ENCODE peak calls at places on chromosomes 4 and X, in nine cellular contexts. X is sigmoid colon, J is GM23338, D is ovary, F is pancreas, Y is suprapubic skin, Q is colonic mucosa, M is mucosa of descending colon, A is ascending aorta. G is an unnamed sample.
A peak's percentile ranks its signal among the peaks of the same experiment; 100 is the strongest.

GRCh38 chr4:113179996-113180395 is 130.5 kb downstream of the ANK2 start:
- DNase-seq in M (no peak), F (no peak), D (no peak), Y (no peak), Q (no peak), X (no peak), A (no peak), J (no peak), G (peak; percentile 16)

GRCh38 chr4:71267244-71267643 is 71.6 kb upstream of the SLC4A4 start:
- DNase-seq in Q (no peak), D (no peak), X (no peak), J (no peak), M (no peak), A (no peak), Y (no peak), F (no peak), G (no peak)

GRCh38 chr4:158190736-158191135 is 17.9 kb upstream of the GASK1B start:
- DNase-seq in M (no peak), J (no peak), Q (no peak), D (no peak), A (no peak), F (no peak), Y (no peak), X (no peak), G (no peak)

GRCh38 chrX:130874751-130875150 is 28.3 kb downstream of the ENOX2 start:
- DNase-seq in M (no peak), Y (no peak), J (no peak), D (no peak), Q (no peak), F (no peak), X (no peak), A (no peak), G (no peak)

GRCh38 chr4:54898163-54898562 is 227.2 kb downstream of the KDR start:
- DNase-seq in X (no peak), D (no peak), A (no peak), M (no peak), Y (no peak), J (no peak), Q (no peak), F (no peak), G (no peak)

GRCh38 chrX:115322375-115322774 is 32.9 kb downstream of the LUZP4 start:
- DNase-seq in D (no peak), Y (no peak), A (no peak), M (no peak), X (no peak), J (no peak), Q (no peak), F (no peak), G (no peak)

GRCh38 chr4:2461246-2461960 is 7.5 kb upstream of the RNF4 start:
- DNase-seq in F (no peak), J (no peak), D (no peak), M (no peak), Q (no peak), A (no peak), X (no peak), Y (no peak), G (no peak)

GRCh38 chr4:6929339-6929734 is 19.7 kb downstream of the TBC1D14 start:
- DNase-seq in Q (peak; percentile 44), M (no peak), A (no peak), D (no peak), J (no peak), Y (no peak), X (no peak), F (no peak), G (no peak)

GRCh38 chr4:186946682-186947294 is 223.1 kb upstream of the FAT1 start:
- DNase-seq in J (peak; percentile 73), Q (peak; percentile 75), F (peak; percentile 75), Y (no peak), A (no peak), M (peak; percentile 82), D (no peak), X (no peak), G (peak; percentile 38)

GRCh38 chrX:155888139-155888538 is 7.0 kb downstream of the VAMP7 start:
- DNase-seq in Y (no peak), M (no peak), A (no peak), F (no peak), X (no peak), D (no peak), J (peak; percentile 7), Q (no peak), G (peak; percentile 75)

GRCh38 chrX:116490091-116490490 is 27.3 kb upstream of the CT83 start:
- DNase-seq in Y (no peak), J (no peak), A (no peak), Q (no peak), X (no peak), M (no peak), F (no peak), D (no peak), G (peak; percentile 11)

GRCh38 chr4:108484187-108484586 is 136.2 kb upstream of the RPL34 start:
- DNase-seq in A (no peak), Y (no peak), J (no peak), M (no peak), D (no peak), X (no peak), Q (no peak), F (no peak), G (peak; percentile 15)

GRCh38 chr4:75924309-75924708 is 16.5 kb downstream of the NAAA start:
- DNase-seq in F (no peak), D (no peak), J (no peak), M (no peak), X (no peak), Q (no peak), A (no peak), Y (no peak), G (no peak)

GRCh38 chr4:177293208-177294018 is 16.3 kb upstream of the NEIL3 start:
- DNase-seq in D (no peak), Y (no peak), A (no peak), M (no peak), X (no peak), F (no peak), Q (no peak), J (no peak), G (no peak)

GRCh38 chr4:163331629-163332360 is 601 bp downstream of the NPY1R start:
- DNase-seq in Q (no peak), F (peak; percentile 20), J (peak; percentile 68), A (no peak), X (no peak), D (peak; percentile 40), M (peak; percentile 60), Y (no peak), G (no peak)

GRCh38 chr4:80185787-80186548 is 11.3 kb upstream of the PRDM8 start:
- DNase-seq in Y (no peak), D (peak; percentile 44), M (no peak), F (no peak), A (no peak), J (peak; percentile 26), X (peak; percentile 72), Q (no peak), G (no peak)

GRCh38 chr4:80186666-80187065 is 10.6 kb upstream of the PRDM8 start:
- DNase-seq in Q (no peak), D (no peak), X (no peak), J (no peak), A (no peak), F (no peak), M (no peak), Y (no peak), G (no peak)

GRCh38 chr4:80184053-80184790 is 13.1 kb upstream of the PRDM8 start:
- DNase-seq in D (peak; percentile 96), X (peak; percentile 95), Q (peak; percentile 91), M (peak; percentile 91), Y (peak; percentile 91), J (peak; percentile 93), F (peak; percentile 77), A (no peak), G (peak; percentile 62)

GRCh38 chr4:80183196-80184052 is 13.9 kb upstream of the PRDM8 start:
- DNase-seq in J (peak; percentile 35), Y (no peak), D (peak; percentile 75), F (no peak), A (no peak), Q (no peak), X (peak; percentile 83), M (peak; percentile 50), G (no peak)

GRCh38 chr4:80184791-80185756 is 12.2 kb upstream of the PRDM8 start:
- DNase-seq in A (no peak), Y (no peak), Q (no peak), J (peak; percentile 70), D (peak; percentile 54), M (no peak), X (peak; percentile 76), F (no peak), G (no peak)
- H3K4me3 ChIP-seq in A (peak overlapping the region; percentile 67), Y (peak overlapping the region; percentile 62), Q (peak overlapping the region; percentile 39), J (peak overlapping the region; percentile 83), D (peak overlapping the region; percentile 78), M (no peak overlapping the region), X (peak overlapping the region; percentile 55), F (no peak overlapping the region), G (peak overlapping the region; percentile 56)

GRCh38 chrX:56222473-56223000 is 9.6 kb upstream of the KLF8 start:
- DNase-seq in A (no peak), F (no peak), X (no peak), D (no peak), M (no peak), J (no peak), Q (no peak), Y (no peak), G (no peak)

GRCh38 chrX:56221101-56221500 is 11.1 kb upstream of the KLF8 start:
- DNase-seq in J (no peak), M (no peak), Y (no peak), D (no peak), X (no peak), F (no peak), Q (no peak), A (no peak), G (no peak)

GRCh38 chrX:56216332-56216731 is 15.8 kb upstream of the KLF8 start:
- DNase-seq in Y (no peak), M (no peak), X (no peak), F (no peak), J (no peak), D (no peak), Q (no peak), A (no peak), G (no peak)

DNA sequence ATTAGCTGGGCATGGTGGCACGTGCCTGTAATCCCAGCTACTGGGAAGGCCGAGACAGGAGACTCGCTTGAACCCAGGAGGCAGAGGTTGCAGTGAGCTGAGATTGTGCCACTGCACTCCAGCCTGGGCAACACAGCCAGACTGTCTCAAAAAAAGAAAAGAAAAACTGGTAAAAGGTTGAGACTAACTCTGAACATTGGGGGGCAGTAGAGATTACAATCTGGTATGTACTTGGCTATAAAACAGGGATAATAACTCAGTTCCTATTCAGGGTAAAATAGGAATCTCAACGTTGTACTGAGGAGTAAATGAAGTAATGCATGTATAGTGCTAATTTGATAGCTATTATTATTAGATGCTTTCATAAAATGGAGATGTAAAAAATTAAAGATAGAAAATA is 12.5 kb upstream of the KLF8 start:
- DNase-seq in M (no peak), F (no peak), A (no peak), Y (no peak), J (peak; percentile 26), Q (no peak), X (no peak), D (no peak), G (peak; percentile 28)
- TF ChIP-seq CTCF in M (no peak), F (no peak), A (no peak), Y (no peak), J (peak; percentile 29), Q (no peak), X (peak; percentile 23), D (no peak), G (peak; percentile 13)

GRCh38 chr4:83873996-83874395 is 338.1 kb downstream of the GPAT3 start:
- DNase-seq in D (no peak), J (no peak), Y (no peak), A (no peak), F (no peak), X (no peak), Q (no peak), M (no peak), G (no peak)
- H3K36me3 ChIP-seq in D (no peaks in the 10 kb centered on the region), J (no peaks in the 10 kb centered on the region), Y (no peaks in the 10 kb centered on the region), A (no peaks in the 10 kb centered on the region), F (no peaks in the 10 kb centered on the region), X (no peaks in the 10 kb centered on the region), Q (no peaks in the 10 kb centered on the region), M (no peaks in the 10 kb centered on the region), G (no peaks in the 10 kb centered on the region)

GRCh38 chrX:125202486-125203378 is 116.9 kb upstream of the TEX13C start:
- DNase-seq in Q (no peak), X (no peak), A (no peak), D (no peak), M (peak; percentile 15), F (no peak), J (peak; percentile 28), Y (no peak), G (no peak)
- H3K4me3 ChIP-seq in Q (peak overlapping the region; percentile 8), X (peak overlapping the region; percentile 47), A (peak overlapping the region; percentile 54), D (peak overlapping the region; percentile 1), M (no peak overlapping the region), F (no peak overlapping the region), J (peak overlapping the region; percentile 65), Y (peak overlapping the region; percentile 59), G (no peak overlapping the region)

G was measured in bronchial epithelial cell.